ENCODE peak calls at places on chromosomes 5 and 9, in six cellular contexts. G, W, C, I, P and E are unnamed samples.

GRCh38 chr5:30376848-30377247 is 816.6 kb upstream of the CDH6 start:
- DNase-seq in G (peak), W (no peak), C (no peak), I (no peak), P (no peak), E (no peak)

GRCh38 chr9:96219615-96220257 is 82.2 kb downstream of the HSD17B3 start:
- DNase-seq in G (no peak), W (peak), C (peak), I (peak), P (no peak), E (peak)

GRCh38 chr9:115517335-115518075 is 399.5 kb upstream of the TNC start:
- DNase-seq in G (peak), W (no peak), C (no peak), I (no peak), P (peak), E (no peak)

GRCh38 chr5:3684118-3684517 is 88.5 kb downstream of the IRX1 start:
- DNase-seq in G (no peak), W (no peak), C (no peak), I (no peak), P (no peak), E (no peak)

GRCh38 chr5:135333737-135334515 is 65.1 kb downstream of the MACROH2A1 start:
- DNase-seq in G (no peak), W (no peak), C (peak), I (peak), P (peak), E (no peak)

GRCh38 chr9:122370303-122370702 is 521 bp upstream of the PTGS1 start:
- DNase-seq in G (no peak), W (no peak), C (no peak), I (no peak), P (no peak), E (no peak)

GRCh38 chr9:136669791-136670464 is 7.2 kb downstream of the EGFL7 start:
- DNase-seq in G (no peak), W (no peak), C (no peak), I (no peak), P (no peak), E (no peak)

GRCh38 chr9:73515216-73515615 is 363.6 kb downstream of the ANXA1 start:
- DNase-seq in G (no peak), W (no peak), C (no peak), I (no peak), P (no peak), E (peak)

GRCh38 chr5:146042628-146043279 is 62.6 kb downstream of the PLAC8L1 start:
- DNase-seq in G (peak), W (no peak), C (peak), I (peak), P (peak), E (peak)

GRCh38 chr9:107447834-107448233 is 41.7 kb downstream of the KLF4 start:
- DNase-seq in G (no peak), W (no peak), C (no peak), I (no peak), P (no peak), E (peak)

GRCh38 chr5:117013280-117013877 is 438.8 kb upstream of the SEMA6A start:
- DNase-seq in G (no peak), W (no peak), C (no peak), I (no peak), P (no peak), E (peak)

GRCh38 chr5:150789943-150790611 is 11.5 kb downstream of the SMIM3 start:
- DNase-seq in G (peak), W (no peak), C (peak), I (peak), P (peak), E (peak)

GRCh38 chr9:4559238-4560182 is 69.2 kb downstream of the SLC1A1 start:
- DNase-seq in G (no peak), W (no peak), C (no peak), I (no peak), P (no peak), E (no peak)

GRCh38 chr9:5529683-5530221 is 19.4 kb downstream of the PDCD1LG2 start:
- DNase-seq in G (peak), W (no peak), C (peak), I (no peak), P (peak), E (peak)

GRCh38 chr5:84729326-84729725 is 344.6 kb upstream of the EDIL3 start:
- DNase-seq in G (peak), W (no peak), C (peak), I (peak), P (peak), E (peak)

GRCh38 chr9:68934319-68934644 is 79.6 kb downstream of the PRKACG start:
- DNase-seq in G (no peak), W (no peak), C (no peak), I (no peak), P (no peak), E (no peak)

GRCh38 chr5:96857924-96858323 is 18.4 kb upstream of the ERAP2 start:
- DNase-seq in G (no peak), W (no peak), C (no peak), I (no peak), P (no peak), E (no peak)

GRCh38 chr5:103111458-103111857 is 8.5 kb downstream of the GIN1 start:
- DNase-seq in G (no peak), W (no peak), C (no peak), I (no peak), P (no peak), E (no peak)

GRCh38 chr9:116749176-116749575 is 62.1 kb downstream of the TRIM32 start:
- DNase-seq in G (no peak), W (no peak), C (no peak), I (no peak), P (no peak), E (no peak)

GRCh38 chr5:74934949-74935751 is 69.0 kb upstream of the FAM169A start:
- DNase-seq in G (peak), W (no peak), C (peak), I (peak), P (peak), E (peak)

GRCh38 chr5:64869419-64869818 is 100.7 kb downstream of the CWC27 start:
- DNase-seq in G (peak), W (no peak), C (peak), I (peak), P (peak), E (peak)

GRCh38 chr5:137254695-137255094 is 244.4 kb downstream of the SPOCK1 start:
- DNase-seq in G (no peak), W (no peak), C (no peak), I (peak), P (no peak), E (no peak)

GRCh38 chr9:131776473-131776872 is 36.6 kb upstream of the RAPGEF1 start:
- DNase-seq in G (peak), W (peak), C (peak), I (peak), P (peak), E (peak)

GRCh38 chr5:37792976-37793328 is 46.9 kb downstream of the GDNF start:
- DNase-seq in G (peak), W (no peak), C (peak), I (peak), P (peak), E (no peak)

GRCh38 chr9:89872913-89873707 is 268.3 kb downstream of the GADD45G start:
- DNase-seq in G (no peak), W (peak), C (no peak), I (no peak), P (no peak), E (no peak)

GRCh38 chr5:75524071-75524470 is 12.4 kb downstream of the POLK start:
- DNase-seq in G (no peak), W (no peak), C (no peak), I (peak), P (no peak), E (peak)

GRCh38 chr9:92468206-92468605 is 14.1 kb downstream of the ASPN start:
- DNase-seq in G (no peak), W (no peak), C (peak), I (peak), P (peak), E (peak)

GRCh38 chr5:179271821-179272325 is 73.4 kb downstream of the ADAMTS2 start:
- DNase-seq in G (no peak), W (peak), C (no peak), I (no peak), P (no peak), E (no peak)

GRCh38 chr9:76891279-76891678 is 14.6 kb downstream of the PRUNE2 start:
- DNase-seq in G (no peak), W (no peak), C (no peak), I (no peak), P (no peak), E (no peak)

GRCh38 chr9:18544456-18544855 is 70.5 kb downstream of the ADAMTSL1 start:
- DNase-seq in G (no peak), W (no peak), C (peak), I (peak), P (no peak), E (peak)

GRCh38 chr5:156870498-156870839 is 20.4 kb downstream of the PPP1R2B start:
- DNase-seq in G (no peak), W (no peak), C (no peak), I (no peak), P (no peak), E (no peak)

GRCh38 chr5:131795128-131795719 is 1.6 kb downstream of the FNIP1 start:
- DNase-seq in G (no peak), W (no peak), C (no peak), I (no peak), P (no peak), E (no peak)

GRCh38 chr5:171867786-171868185 is 82.2 kb downstream of the SMIM23 start:
- DNase-seq in G (peak), W (no peak), C (peak), I (peak), P (peak), E (no peak)

DNA sequence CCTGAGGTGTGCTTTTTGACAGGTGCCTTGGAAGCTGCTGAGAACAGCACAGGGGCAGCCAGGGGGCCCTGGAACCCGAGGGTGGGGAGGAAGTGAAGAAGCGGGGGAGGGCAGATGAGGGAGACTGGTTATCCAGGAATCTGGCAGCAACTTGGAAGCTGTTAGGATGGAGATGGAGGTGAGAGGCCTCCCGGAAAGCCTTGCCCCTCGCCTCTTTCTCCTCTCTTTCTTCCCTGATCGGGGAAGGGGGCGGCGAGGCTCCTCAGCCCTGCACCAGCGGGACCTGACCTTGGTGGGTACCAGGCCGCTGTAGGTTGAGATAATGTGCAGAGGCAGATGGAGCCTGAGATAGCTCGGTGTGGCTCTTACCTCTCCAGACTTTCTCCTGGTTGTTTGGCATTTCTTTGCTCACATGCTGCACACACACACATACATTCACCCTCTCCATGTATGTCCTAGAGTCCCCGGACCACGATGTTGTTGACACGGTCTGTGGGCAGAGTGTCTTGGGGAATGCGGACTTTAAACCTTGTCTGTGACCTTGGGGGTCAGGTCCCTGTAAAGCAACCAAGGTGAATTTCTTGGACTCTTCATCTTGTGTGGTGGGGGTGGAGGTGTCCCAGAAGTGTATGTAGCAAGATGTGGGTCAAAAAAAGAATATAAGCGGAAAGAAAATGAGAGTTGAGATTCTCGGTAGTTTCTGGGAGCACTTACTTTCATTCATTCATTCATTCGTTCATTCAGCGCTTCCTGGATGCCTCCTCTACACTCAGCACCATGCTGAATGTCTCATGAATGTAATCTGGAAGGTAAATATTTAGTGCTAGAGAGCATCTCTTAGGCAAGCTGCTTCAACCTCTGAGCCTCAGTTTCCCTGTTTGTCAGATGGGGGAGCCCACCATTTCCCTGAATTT is 1.6 kb downstream of the WWC1 start:
- DNase-seq in G (no peak), W (no peak), C (no peak), I (no peak), P (no peak), E (no peak)
- H3K4me3 ChIP-seq in G (peak), W (no peak), C (peak), I (no peak), P (peak), E (peak)

GRCh38 chr9:33198163-33198562 is 31.0 kb upstream of the B4GALT1 start:
- DNase-seq in G (peak), W (peak), C (peak), I (peak), P (peak), E (no peak)
- H3K4me3 ChIP-seq in G (no peak), W (no peak), C (no peak), I (no peak), P (no peak), E (no peak)

GRCh38 chr5:172985596-172985995 is 2.0 kb downstream of the ATP6V0E1 start:
- DNase-seq in G (no peak), W (no peak), C (no peak), I (no peak), P (no peak), E (peak)
- H3K4me3 ChIP-seq in G (no peak), W (peak), C (no peak), I (no peak), P (peak), E (peak)

GRCh38 chr9:101408374-101409078 is 9.9 kb downstream of the ZNF189 start:
- DNase-seq in G (no peak), W (no peak), C (peak), I (peak), P (no peak), E (no peak)
- H3K4me3 ChIP-seq in G (no peak), W (no peak), C (no peak), I (no peak), P (no peak), E (no peak)

GRCh38 chr5:181099453-181100086 is 31.4 kb downstream of the OR2V1 start:
- DNase-seq in G (no peak), W (no peak), C (no peak), I (no peak), P (no peak), E (no peak)

GRCh38 chr5:181098642-181099452 is 32.1 kb downstream of the OR2V1 start:
- DNase-seq in G (no peak), W (no peak), C (no peak), I (no peak), P (no peak), E (no peak)

DNA sequence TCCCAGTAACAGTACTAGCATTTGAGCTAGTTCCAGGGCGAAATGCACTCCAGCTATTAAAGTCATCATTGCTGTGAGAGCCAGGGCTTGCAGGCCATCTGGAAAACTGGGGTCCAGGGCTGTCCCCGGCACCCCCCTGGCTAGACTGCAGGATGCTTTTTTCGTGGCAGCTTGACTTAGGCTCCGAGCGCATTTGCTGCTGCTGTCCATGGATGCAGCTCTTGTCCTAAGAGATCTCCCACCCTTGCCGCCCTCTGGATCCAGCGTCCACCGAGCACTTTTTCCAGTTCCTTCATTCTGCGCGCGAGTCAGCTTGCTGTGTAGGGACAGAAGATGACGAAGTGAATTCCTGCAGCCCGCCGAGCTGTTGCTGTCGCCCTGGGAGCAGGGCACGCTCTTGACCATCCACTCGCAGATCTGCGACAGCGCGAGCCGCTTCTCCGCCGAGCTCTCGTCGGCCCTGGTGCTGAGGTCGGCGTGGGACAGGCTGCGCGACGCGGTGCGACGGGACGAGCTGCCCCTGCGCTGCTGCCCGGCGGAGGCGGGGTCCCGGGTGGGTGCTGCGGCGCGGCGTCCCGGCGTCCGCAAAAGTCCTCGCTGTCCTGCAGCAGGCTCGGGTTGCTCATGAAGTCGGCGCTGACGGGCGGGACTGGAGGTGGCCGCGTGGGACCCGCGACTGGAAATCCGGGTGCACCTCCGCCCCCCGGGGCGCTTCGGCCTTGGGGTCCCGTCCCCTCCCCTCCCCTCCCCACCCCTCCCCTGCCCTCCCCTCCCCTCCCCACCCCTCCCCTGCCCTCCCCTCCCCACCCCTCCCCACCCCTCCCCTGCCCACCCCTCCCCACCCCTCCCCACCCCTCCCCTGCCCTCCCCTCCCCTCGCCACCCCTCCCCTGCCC is 30.6 kb downstream of the OR2V1 start:
- DNase-seq in G (no peak), W (no peak), C (no peak), I (peak), P (no peak), E (no peak)
- H3K4me3 ChIP-seq in G (no peak), W (no peak), C (no peak), I (peak), P (peak), E (no peak)